ENCODE peak calls at places on chromosomes 2 and 18, in eight cellular contexts. P is A549, I is transverse colon, J is ovary, Y is cardiac fibroblast, T is upper lobe of right lung, F is PC-3, Q is dorsolateral prefrontal cortex. A is an unnamed sample.

GRCh38 chr2:98547092-98547798 is 61.1 kb downstream of the COA5 start:
- DNase-seq in P (no peak), I (no peak), J (no peak), Y (no peak), T (no peak), F (no peak), Q (no peak), A (no peak)

GRCh38 chr2:192119536-192119935 is 75.2 kb downstream of the TMEFF2 start:
- DNase-seq in P (no peak), I (no peak), J (no peak), Y (no peak), T (no peak), F (no peak), Q (no peak), A (no peak)

GRCh38 chr2:207073791-207074678 is 91.7 kb downstream of the KLF7 start:
- DNase-seq in P (no peak), I (no peak), J (no peak), Y (peak), T (no peak), F (peak), Q (no peak), A (no peak)

GRCh38 chr18:46555724-46556123 is 101.3 kb downstream of the LOXHD1 start:
- DNase-seq in P (peak), I (no peak), J (no peak), Y (peak), T (no peak), F (peak), Q (peak), A (no peak)

GRCh38 chr2:197911667-197912066 is 107.3 kb downstream of the PLCL1 start:
- DNase-seq in P (no peak), I (no peak), J (no peak), Y (no peak), T (no peak), F (no peak), Q (no peak), A (no peak)

GRCh38 chr2:191811807-191812602 is 34.9 kb downstream of the CAVIN2 start:
- DNase-seq in P (peak), I (peak), J (peak), Y (peak), T (peak), F (peak), Q (peak), A (no peak)

GRCh38 chr2:9071032-9071431 is 67.5 kb upstream of the MBOAT2 start:
- DNase-seq in P (peak), I (peak), J (no peak), Y (no peak), T (no peak), F (peak), Q (no peak), A (no peak)

GRCh38 chr2:48306409-48307284 is 223.3 kb upstream of the STON1 start:
- DNase-seq in P (no peak), I (no peak), J (no peak), Y (peak), T (no peak), F (no peak), Q (no peak), A (no peak)

GRCh38 chr2:7427293-7428060 is 510.3 kb downstream of the RNF144A start:
- DNase-seq in P (peak), I (no peak), J (no peak), Y (peak), T (no peak), F (peak), Q (no peak), A (no peak)

GRCh38 chr2:121740973-121741372 is 4.3 kb upstream of the NIFK start:
- DNase-seq in P (no peak), I (no peak), J (no peak), Y (no peak), T (no peak), F (no peak), Q (no peak), A (no peak)

GRCh38 chr18:25737710-25738251 is 352.6 kb downstream of the SS18 start:
- DNase-seq in P (no peak), I (no peak), J (no peak), Y (peak), T (no peak), F (peak), Q (no peak), A (no peak)

GRCh38 chr2:191847764-191848163 is 876 bp upstream of the CAVIN2 start:
- DNase-seq in P (no peak), I (no peak), J (no peak), Y (no peak), T (no peak), F (no peak), Q (no peak), A (no peak)

GRCh38 chr18:44568986-44569385 is 111.7 kb upstream of the SETBP1 start:
- DNase-seq in P (no peak), I (no peak), J (no peak), Y (no peak), T (no peak), F (no peak), Q (no peak), A (no peak)

GRCh38 chr2:143397886-143398614 is 268.8 kb downstream of the ARHGAP15 start:
- DNase-seq in P (no peak), I (no peak), J (no peak), Y (peak), T (no peak), F (peak), Q (no peak), A (no peak)

GRCh38 chr2:108805782-108806181 is 19.2 kb downstream of the CCDC138 start:
- DNase-seq in P (no peak), I (no peak), J (no peak), Y (no peak), T (no peak), F (no peak), Q (no peak), A (no peak)

GRCh38 chr2:98468621-98469236 is 24.1 kb downstream of the INPP4A start:
- DNase-seq in P (no peak), I (no peak), J (no peak), Y (no peak), T (no peak), F (peak), Q (no peak), A (no peak)

GRCh38 chr2:221448086-221448856 is 123.8 kb downstream of the EPHA4 start:
- DNase-seq in P (no peak), I (no peak), J (no peak), Y (no peak), T (no peak), F (no peak), Q (no peak), A (no peak)

GRCh38 chr2:121506187-121506586 is 24.5 kb upstream of the RNU4ATAC start:
- DNase-seq in P (no peak), I (no peak), J (no peak), Y (no peak), T (no peak), F (no peak), Q (no peak), A (no peak)

GRCh38 chr2:162072976-162073775 is 839 bp downstream of the DPP4 start:
- DNase-seq in P (no peak), I (peak), J (peak), Y (peak), T (peak), F (no peak), Q (no peak), A (no peak)

GRCh38 chr2:109494842-109495241 is 118.9 kb downstream of the SEPTIN10 start:
- DNase-seq in P (no peak), I (peak), J (no peak), Y (no peak), T (no peak), F (no peak), Q (no peak), A (no peak)

GRCh38 chr2:26455037-26455800 is 22.7 kb downstream of the OTOF start:
- DNase-seq in P (no peak), I (no peak), J (no peak), Y (no peak), T (no peak), F (no peak), Q (no peak), A (no peak)

GRCh38 chr2:191758420-191759199 is 80.7 kb downstream of the NABP1 start:
- DNase-seq in P (peak), I (peak), J (no peak), Y (peak), T (peak), F (peak), Q (no peak), A (peak)

GRCh38 chr18:69008538-69008937 is 210.7 kb downstream of the CCDC102B start:
- DNase-seq in P (no peak), I (no peak), J (no peak), Y (no peak), T (no peak), F (no peak), Q (no peak), A (no peak)

GRCh38 chr2:174035981-174036742 is 71.0 kb upstream of the SP3 start:
- DNase-seq in P (peak), I (no peak), J (no peak), Y (peak), T (no peak), F (peak), Q (no peak), A (no peak)

GRCh38 chr2:146138820-146139219 is 1618.9 kb upstream of the ZEB2 start:
- DNase-seq in P (no peak), I (no peak), J (no peak), Y (no peak), T (no peak), F (no peak), Q (no peak), A (no peak)

DNA sequence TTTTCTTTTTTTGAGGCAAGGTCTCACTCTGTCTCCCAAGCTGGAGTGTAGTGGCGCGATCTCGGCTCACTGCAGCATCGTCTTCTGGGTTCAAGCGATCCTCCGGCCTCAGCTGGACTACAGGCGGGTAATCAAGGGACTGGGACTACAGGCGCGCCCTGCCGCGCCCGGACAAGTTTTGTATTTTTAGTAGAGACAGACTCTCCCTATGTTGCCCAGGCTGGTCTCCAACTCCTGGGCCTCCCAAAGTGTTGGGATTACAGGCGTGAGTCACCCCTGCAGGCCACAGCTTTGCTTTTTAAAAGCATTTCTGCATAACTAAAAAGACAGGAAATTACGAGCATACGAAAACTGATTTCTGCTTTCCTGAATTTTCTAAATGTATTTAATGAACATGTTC is 891 bp upstream of the OSBPL1A start:
- DNase-seq in P (no peak), I (peak), J (no peak), Y (no peak), T (no peak), F (peak), Q (no peak), A (no peak)
- H3K4me3 ChIP-seq in P (peak), I (no peak), J (no peak), Y (no peak), T (peak), F (peak), Q (peak), A (no peak)

DNA sequence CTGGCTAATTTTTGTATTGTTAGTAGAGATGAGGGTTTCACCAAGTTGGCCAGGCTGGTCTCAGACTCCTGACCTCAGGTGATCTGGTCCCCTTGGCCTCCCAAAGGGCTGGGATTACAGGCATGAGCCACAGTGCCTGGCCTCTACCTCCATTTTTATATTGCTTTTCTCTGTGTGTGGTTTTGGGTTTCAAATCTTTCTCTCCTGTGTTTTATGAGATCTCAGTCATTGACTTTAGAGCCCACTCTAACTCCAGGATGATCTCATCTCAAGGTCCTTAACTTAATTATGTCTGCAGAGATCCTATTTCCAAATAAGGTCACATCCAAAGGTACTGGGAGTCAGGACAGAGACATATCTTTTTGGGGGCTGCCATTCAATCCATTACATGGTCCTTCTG is 24.7 kb downstream of the ARL4C start:
- DNase-seq in P (no peak), I (no peak), J (no peak), Y (no peak), T (no peak), F (no peak), Q (no peak), A (no peak)
- TF ChIP-seq CTCF in P (no peak), I (no peak), J (no peak), Y (no peak), T (no peak), F (no peak), Q (no peak), A (no peak)

GRCh38 chr2:88628569-88628939 is 1.3 kb upstream of the EIF2AK3 start:
- DNase-seq in P (no peak), I (no peak), J (peak), Y (no peak), T (no peak), F (no peak), Q (no peak), A (no peak)
- H3K4me3 ChIP-seq in P (peak), I (no peak), J (peak), Y (peak), T (peak), F (peak), Q (peak), A (peak)

DNA sequence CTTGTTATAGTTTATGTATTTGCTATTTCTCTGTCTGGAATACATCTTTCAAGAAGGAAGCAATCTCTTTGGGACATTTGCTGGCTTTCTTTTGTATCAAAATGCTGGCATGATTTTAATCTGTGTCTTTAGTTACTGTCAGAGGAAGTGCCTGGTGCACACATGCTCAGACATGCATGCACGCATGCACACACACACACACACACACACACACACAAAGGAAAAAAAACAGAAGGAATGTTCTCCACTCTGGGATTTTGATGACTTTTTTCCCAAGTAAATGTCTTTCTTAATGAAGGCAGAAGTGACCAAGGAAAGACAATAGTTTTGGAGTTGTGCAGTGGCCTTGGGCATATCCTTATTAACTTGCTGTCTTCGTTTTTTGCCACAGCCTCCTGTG is 6.7 kb downstream of the GNAL start:
- DNase-seq in P (no peak), I (no peak), J (no peak), Y (no peak), T (no peak), F (no peak), Q (no peak), A (no peak)
- TF ChIP-seq CTCF in P (no peak), I (no peak), J (no peak), Y (no peak), T (no peak), F (no peak), Q (no peak), A (no peak)

GRCh38 chr2:61807036-61807757 is 46.7 kb downstream of the FAM161A start:
- DNase-seq in P (no peak), I (no peak), J (no peak), Y (no peak), T (no peak), F (no peak), Q (no peak), A (peak)
- H3K4me3 ChIP-seq in P (no peak), I (no peak), J (no peak), Y (no peak), T (no peak), F (no peak), Q (no peak), A (no peak)

GRCh38 chr2:235605999-235606715 is 112.3 kb downstream of the AGAP1 start:
- DNase-seq in P (no peak), I (no peak), J (no peak), Y (peak), T (no peak), F (no peak), Q (no peak), A (no peak)

GRCh38 chr2:235609321-235609720 is 115.5 kb downstream of the AGAP1 start:
- DNase-seq in P (no peak), I (no peak), J (no peak), Y (no peak), T (no peak), F (no peak), Q (no peak), A (no peak)

GRCh38 chr2:235609746-235610145 is 115.9 kb downstream of the AGAP1 start:
- DNase-seq in P (no peak), I (no peak), J (no peak), Y (no peak), T (no peak), F (no peak), Q (no peak), A (no peak)

GRCh38 chr2:235608200-235608591 is 114.4 kb downstream of the AGAP1 start:
- DNase-seq in P (no peak), I (no peak), J (no peak), Y (no peak), T (no peak), F (no peak), Q (no peak), A (no peak)

GRCh38 chr2:235607541-235608199 is 113.8 kb downstream of the AGAP1 start:
- DNase-seq in P (no peak), I (no peak), J (no peak), Y (peak), T (no peak), F (no peak), Q (no peak), A (no peak)
- TF ChIP-seq CTCF in P (no peak), I (no peak), J (no peak), Y (no peak), T (no peak), F (no peak), Q (no peak), A (no peak)

DNA sequence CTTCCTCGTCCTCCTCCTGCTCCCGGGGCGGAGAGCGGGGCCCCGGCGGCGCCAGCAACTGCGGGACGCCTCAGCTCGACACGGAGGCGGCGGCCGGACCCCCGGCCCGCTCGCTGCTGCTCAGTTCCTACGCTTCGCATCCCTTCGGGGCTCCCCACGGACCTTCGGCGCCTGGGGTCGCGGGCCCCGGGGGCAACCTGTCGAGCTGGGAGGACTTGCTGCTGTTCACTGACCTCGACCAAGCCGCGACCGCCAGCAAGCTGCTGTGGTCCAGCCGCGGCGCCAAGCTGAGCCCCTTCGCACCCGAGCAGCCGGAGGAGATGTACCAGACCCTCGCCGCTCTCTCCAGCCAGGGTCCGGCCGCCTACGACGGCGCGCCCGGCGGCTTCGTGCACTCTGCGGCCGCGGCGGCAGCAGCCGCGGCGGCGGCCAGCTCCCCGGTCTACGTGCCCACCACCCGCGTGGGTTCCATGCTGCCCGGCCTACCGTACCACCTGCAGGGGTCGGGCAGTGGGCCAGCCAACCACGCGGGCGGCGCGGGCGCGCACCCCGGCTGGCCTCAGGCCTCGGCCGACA is 2.0 kb downstream of the GATA6 start:
- DNase-seq in P (no peak), I (no peak), J (no peak), Y (peak), T (peak), F (no peak), Q (no peak), A (no peak)
- H3K4me3 ChIP-seq in P (no peak), I (peak), J (peak), Y (peak), T (peak), F (peak), Q (peak), A (no peak)

GRCh38 chr2:1538663-1539062 is 125.4 kb downstream of the TPO start:
- DNase-seq in P (peak), I (no peak), J (no peak), Y (peak), T (no peak), F (peak), Q (no peak), A (no peak)
- TF ChIP-seq CTCF in P (no peak), I (peak), J (no peak), Y (peak), T (peak), F (peak), Q (no peak), A (peak)

DNA sequence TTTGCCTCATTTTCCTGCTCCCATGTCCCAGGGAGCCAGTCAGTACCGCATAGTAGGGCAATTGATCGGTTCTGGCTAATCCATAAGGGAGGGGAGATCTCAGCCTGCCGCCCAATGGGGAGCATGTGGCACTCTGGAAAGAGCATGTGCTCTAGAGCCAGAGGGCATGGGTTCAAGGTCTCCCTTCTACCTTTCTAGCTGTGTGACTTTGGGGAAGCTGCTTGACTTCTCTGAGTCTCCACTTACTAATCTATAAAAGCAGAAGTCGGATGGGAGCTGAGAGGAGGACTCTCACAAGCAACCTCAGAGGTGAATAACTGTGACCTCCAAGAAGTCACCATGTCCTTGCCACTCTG is 72.3 kb downstream of the TRIM43 start:
- DNase-seq in P (no peak), I (no peak), J (no peak), Y (no peak), T (no peak), F (no peak), Q (no peak), A (no peak)
- H3K4me3 ChIP-seq in P (no peak), I (no peak), J (no peak), Y (no peak), T (no peak), F (no peak), Q (no peak), A (no peak)

A was measured in GM12864.